ENCODE peak calls at places on chromosomes 5 and 9, in four cellular contexts. F is brain microvascular endothelial cell, V is BJ, J is fibroblast of pulmonary artery. O is an unnamed sample.

GRCh38 chr5:10633271-10634049 is 69.6 kb downstream of the ANKRD33B start:
- DNase-seq in V (no peak), F (no peak), J (no peak), O (no peak)

GRCh38 chr5:14144586-14145355 is 1.6 kb downstream of the TRIO start:
- DNase-seq in J (peak), F (peak), V (no peak), O (peak)

GRCh38 chr9:77556396-77556795 is 91.7 kb downstream of the GNA14 start:
- DNase-seq in F (no peak), J (no peak), V (no peak), O (no peak)

GRCh38 chr9:20292002-20292401 is 330.3 kb downstream of the MLLT3 start:
- DNase-seq in F (peak), V (no peak), J (peak), O (peak)

GRCh38 chr5:82749453-82749852 is 327.7 kb downstream of the TMEM167A start:
- DNase-seq in V (no peak), F (peak), J (peak), O (no peak)

GRCh38 chr5:28473531-28474107 is 1435.2 kb upstream of the CDH9 start:
- DNase-seq in V (no peak), J (peak), F (peak), O (peak)

GRCh38 chr5:96661101-96661840 is 905 bp upstream of the CAST start:
- DNase-seq in F (peak), V (no peak), J (peak), O (peak)

GRCh38 chr5:7261049-7261448 is 134.9 kb upstream of the ADCY2 start:
- DNase-seq in F (no peak), V (no peak), J (peak), O (peak)

GRCh38 chr5:158639876-158640570 is 459.7 kb downstream of the EBF1 start:
- DNase-seq in V (no peak), F (peak), J (peak), O (no peak)

GRCh38 chr9:81522721-81523551 is 166.4 kb downstream of the TLE1 start:
- DNase-seq in V (peak), J (peak), F (peak), O (peak)

GRCh38 chr9:8095531-8096223 is 296.1 kb upstream of the DMAC1 start:
- DNase-seq in F (no peak), V (no peak), J (no peak), O (no peak)

GRCh38 chr5:36240779-36241635 is 718 bp downstream of the NADK2 start:
- DNase-seq in V (no peak), F (peak), J (peak), O (peak)

GRCh38 chr5:81850932-81851331 is 100.0 kb upstream of the SSBP2 start:
- DNase-seq in V (no peak), F (no peak), J (no peak), O (no peak)

GRCh38 chr9:82891321-82891720 is 171.6 kb downstream of the RASEF start:
- DNase-seq in J (peak), F (no peak), V (no peak), O (peak)

GRCh38 chr9:98728500-98728899 is 19.8 kb upstream of the GABBR2 start:
- DNase-seq in F (no peak), V (no peak), J (no peak), O (no peak)

GRCh38 chr9:684055-684949 is 157.2 kb upstream of the DMRT1 start:
- DNase-seq in F (peak), J (peak), V (no peak), O (peak)

GRCh38 chr9:93059097-93059959 is 827 bp downstream of the SUSD3 start:
- DNase-seq in V (no peak), F (no peak), J (no peak), O (no peak)

GRCh38 chr5:56100429-56101176 is 105.8 kb upstream of the IL6ST start:
- DNase-seq in F (no peak), V (no peak), J (no peak), O (no peak)

GRCh38 chr5:175689147-175689991 is 31.5 kb downstream of the HRH2 start:
- DNase-seq in F (peak), J (no peak), V (no peak), O (peak)

GRCh38 chr5:145347026-145347616 is 488.0 kb downstream of the PRELID2 start:
- DNase-seq in F (peak), J (peak), V (peak), O (peak)

GRCh38 chr9:88991066-88992030 is at the start of gene S1PR3:
- DNase-seq in J (no peak), F (no peak), V (no peak), O (peak)

GRCh38 chr5:94159144-94159543 is 417.7 kb upstream of the POU5F2 start:
- DNase-seq in F (no peak), V (no peak), J (no peak), O (no peak)

GRCh38 chr9:92971121-92971520 is 23.8 kb downstream of the FGD3 start:
- DNase-seq in J (no peak), V (no peak), F (no peak), O (no peak)

GRCh38 chr9:86946712-86947145 is 577 bp downstream of the GAS1 start:
- DNase-seq in F (peak), V (no peak), J (peak), O (peak)

GRCh38 chr5:61881821-61882220 is 424.2 kb upstream of the KIF2A start:
- DNase-seq in J (no peak), F (peak), V (no peak), O (peak)

GRCh38 chr9:7592321-7593319 is 207.0 kb downstream of the DMAC1 start:
- DNase-seq in J (no peak), F (no peak), V (no peak), O (no peak)

GRCh38 chr9:893843-894420 is 52.4 kb downstream of the DMRT1 start:
- DNase-seq in F (peak), V (no peak), J (peak), O (peak)

GRCh38 chr5:73205309-73205708 is 32.3 kb downstream of the TMEM174 start:
- DNase-seq in F (no peak), J (no peak), V (no peak), O (no peak)

GRCh38 chr5:173890195-173890951 is 2.2 kb downstream of the CPEB4 start:
- DNase-seq in V (no peak), F (no peak), J (peak), O (peak)

DNA sequence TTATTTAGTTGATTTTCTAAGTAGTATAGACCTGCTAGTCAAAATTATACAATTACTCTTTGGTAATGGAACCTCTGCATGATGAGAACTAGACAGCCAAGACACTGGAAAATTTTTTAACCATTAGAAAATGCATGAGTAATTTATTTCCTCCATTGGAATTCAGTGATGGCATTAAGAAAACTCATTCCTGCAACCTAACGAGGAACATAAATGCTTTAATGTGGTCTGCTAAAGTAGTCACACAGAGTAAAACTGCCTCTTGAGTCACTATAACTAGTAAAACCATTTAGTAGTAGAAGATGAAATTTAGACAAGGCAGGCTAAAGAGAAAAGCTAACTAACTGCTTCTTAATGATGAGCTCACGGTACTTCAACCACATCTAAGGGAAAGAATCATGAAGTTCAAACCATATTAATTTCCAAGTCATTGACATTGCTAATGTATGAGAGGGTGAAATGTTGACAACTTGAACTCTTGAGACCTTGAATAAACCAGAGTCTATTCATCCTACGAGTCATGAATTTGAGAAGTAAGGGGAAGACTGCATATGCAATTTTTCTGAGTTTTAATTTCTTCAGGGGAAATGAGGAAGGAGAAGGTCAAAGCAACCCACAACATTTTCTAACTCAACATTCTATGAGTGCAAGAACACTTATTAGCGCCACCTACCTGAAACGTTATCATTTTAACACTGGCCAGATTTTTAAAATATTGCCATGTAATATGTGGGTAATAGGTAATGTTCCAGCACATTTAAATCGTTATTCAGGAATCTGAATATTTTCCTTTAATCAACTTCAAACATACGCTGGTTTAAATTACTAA is 74.4 kb downstream of the GLIS3 start:
- DNase-seq in J (peak), V (peak), F (peak), O (peak)
- TF ChIP-seq CTCF in J (no peak), V (peak), F (no peak), O (peak)

GRCh38 chr5:1167728-1168709 is 33.4 kb upstream of the SLC6A19 start:
- DNase-seq in J (peak), F (peak), V (peak), O (peak)
- H3K4me3 ChIP-seq in J (peak), F (no peak), V (no peak), O (no peak)

GRCh38 chr9:128685022-128685332 is 4.0 kb upstream of the SET start:
- DNase-seq in F (no peak), J (no peak), V (no peak), O (no peak)
- TF ChIP-seq CTCF in F (no peak), J (no peak), V (no peak), O (no peak)

GRCh38 chr9:106859957-106860715 is 2.8 kb upstream of the ZNF462 start:
- DNase-seq in V (no peak), F (no peak), J (peak), O (peak)
- H3K4me3 ChIP-seq in V (peak), F (peak), J (peak), O (peak)

DNA sequence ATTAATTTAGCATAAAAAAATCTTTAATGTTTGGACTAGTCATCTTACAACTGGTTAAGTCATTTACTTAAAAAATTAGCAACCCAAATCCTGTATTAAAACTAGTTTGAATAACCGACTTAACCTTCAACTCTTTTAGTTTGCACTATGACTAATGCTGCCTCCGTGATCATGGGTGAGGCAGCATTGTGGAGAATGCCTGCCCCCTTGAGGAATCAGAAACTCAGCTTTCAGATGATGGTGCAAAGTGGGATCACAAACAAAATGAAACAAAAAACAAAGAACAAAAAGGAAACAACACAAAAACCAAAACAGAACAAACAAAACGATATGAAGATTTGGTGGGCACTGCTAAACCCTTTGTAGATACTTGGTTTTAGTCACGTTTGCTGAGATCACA is 127.0 kb upstream of the PALM2AKAP2 start:
- DNase-seq in J (peak), F (peak), V (no peak), O (peak)
- TF ChIP-seq CTCF in J (peak), F (peak), V (peak), O (peak)

O was measured in astrocyte of the spinal cord.